ENCODE peak calls at places on chromosome 3, in four cellular contexts. U is hepatocyte, O is left ventricle myocardium inferior, T is progenitor cell of endocrine pancreas. K is an unnamed sample.

GRCh38 chr3:126338796-126339241 is 18.4 kb downstream of the KLF15 start:
- DNase-seq in T (no peak), O (peak; percentile 20), U (no peak), K (no peak)

GRCh38 chr3:78941587-78941986 is 826.2 kb downstream of the ROBO1 start:
- DNase-seq in O (no peak), U (peak; percentile 47), T (no peak), K (peak; percentile 69)

GRCh38 chr3:175951047-175951694 is 1092.0 kb downstream of the NAALADL2 start:
- DNase-seq in U (no peak), O (no peak), T (no peak), K (no peak)

GRCh38 chr3:126056681-126057546 is 27.0 kb downstream of the SLC41A3 start:
- DNase-seq in U (peak; percentile 70), T (no peak), O (peak; percentile 68), K (no peak)

GRCh38 chr3:135499426-135499825 is 466.1 kb upstream of the PPP2R3A start:
- DNase-seq in O (no peak), T (no peak), U (no peak), K (no peak)

GRCh38 chr3:48928679-48929078 is 10.0 kb downstream of the ARIH2 start:
- DNase-seq in T (no peak), U (no peak), O (no peak), K (no peak)

GRCh38 chr3:45064512-45065372 is 38.6 kb downstream of the CLEC3B start:
- DNase-seq in T (no peak), O (no peak), U (no peak), K (peak; percentile 88)

GRCh38 chr3:146605106-146605505 is at the start of gene PLSCR5:
- DNase-seq in O (no peak), T (no peak), U (peak; percentile 13), K (peak; percentile 4)

GRCh38 chr3:95302044-95302443 is 1239.2 kb downstream of the NSUN3 start:
- DNase-seq in T (no peak), O (no peak), U (peak; percentile 51), K (peak; percentile 8)

GRCh38 chr3:149770246-149770645 is 18.0 kb upstream of the COMMD2 start:
- DNase-seq in U (no peak), T (no peak), O (no peak), K (no peak)
- TF ChIP-seq CTCF in U (no peak), T (no peak), O (no peak), K (no peak)

GRCh38 chr3:13670292-13670691 is 121.4 kb downstream of the FBLN2 start:
- DNase-seq in O (no peak), T (no peak), U (no peak), K (no peak)

GRCh38 chr3:13676618-13677017 is 127.7 kb downstream of the FBLN2 start:
- DNase-seq in T (no peak), O (no peak), U (no peak), K (no peak)

GRCh38 chr3:13674538-13675185 is 125.7 kb downstream of the FBLN2 start:
- DNase-seq in O (no peak), T (no peak), U (no peak), K (no peak)

GRCh38 chr3:13671536-13672233 is 122.8 kb downstream of the FBLN2 start:
- DNase-seq in T (no peak), O (no peak), U (no peak), K (no peak)

DNA sequence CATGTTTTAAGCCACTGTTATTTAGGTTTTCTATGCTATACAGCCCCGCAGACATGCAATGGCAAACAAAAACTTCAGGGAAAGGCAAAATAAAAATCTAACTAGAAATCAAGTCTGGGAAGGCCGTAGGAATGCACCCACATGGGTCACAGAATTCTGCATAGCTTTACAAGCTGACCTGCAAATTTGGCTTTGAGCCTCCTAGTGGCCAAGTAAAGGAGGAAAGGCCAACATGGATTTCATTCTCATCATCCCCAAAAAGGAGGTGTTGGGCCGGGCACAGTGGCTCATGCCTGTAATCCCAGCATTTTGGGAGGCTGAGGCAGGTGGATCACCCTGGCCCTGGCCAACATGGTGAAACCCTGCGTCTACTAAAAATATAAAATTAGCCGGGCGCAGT is 124.3 kb downstream of the FBLN2 start:
- DNase-seq in U (no peak), T (no peak), O (no peak), K (no peak)
- TF ChIP-seq CTCF in U (no peak), T (peak; percentile 40), O (no peak), K (peak; percentile 38)

GRCh38 chr3:87309601-87310000 is 33.2 kb upstream of the POU1F1 start:
- DNase-seq in U (no peak), O (no peak), T (no peak), K (no peak)

GRCh38 chr3:87313641-87314040 is 37.3 kb upstream of the POU1F1 start:
- DNase-seq in O (no peak), T (no peak), U (no peak), K (no peak)

GRCh38 chr3:87311309-87311708 is 34.9 kb upstream of the POU1F1 start:
- DNase-seq in O (no peak), U (no peak), T (no peak), K (no peak)

GRCh38 chr3:87305517-87305916 is 29.1 kb upstream of the POU1F1 start:
- DNase-seq in U (no peak), O (no peak), T (no peak), K (no peak)

DNA sequence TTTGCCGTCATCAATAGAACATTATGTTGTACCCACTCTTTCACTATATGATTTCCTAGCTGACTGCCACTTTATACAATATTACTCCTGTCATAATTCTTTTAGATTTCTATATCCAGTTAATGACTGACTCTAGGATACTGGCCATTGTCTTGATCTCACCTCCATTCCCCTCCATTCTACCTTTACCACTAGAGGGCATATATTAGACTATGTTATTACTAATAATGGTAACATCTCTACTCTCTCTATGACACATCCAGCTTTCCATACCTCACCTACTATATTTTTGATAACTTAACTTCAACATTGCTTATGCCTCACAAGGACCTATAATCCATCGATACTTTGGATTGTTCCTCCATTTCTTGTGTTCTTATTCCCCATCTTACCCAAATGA is 31.4 kb upstream of the POU1F1 start:
- DNase-seq in U (no peak), T (no peak), O (no peak), K (no peak)
- TF ChIP-seq CTCF in U (peak; percentile 15), T (no peak), O (no peak), K (peak; percentile 35)

DNA sequence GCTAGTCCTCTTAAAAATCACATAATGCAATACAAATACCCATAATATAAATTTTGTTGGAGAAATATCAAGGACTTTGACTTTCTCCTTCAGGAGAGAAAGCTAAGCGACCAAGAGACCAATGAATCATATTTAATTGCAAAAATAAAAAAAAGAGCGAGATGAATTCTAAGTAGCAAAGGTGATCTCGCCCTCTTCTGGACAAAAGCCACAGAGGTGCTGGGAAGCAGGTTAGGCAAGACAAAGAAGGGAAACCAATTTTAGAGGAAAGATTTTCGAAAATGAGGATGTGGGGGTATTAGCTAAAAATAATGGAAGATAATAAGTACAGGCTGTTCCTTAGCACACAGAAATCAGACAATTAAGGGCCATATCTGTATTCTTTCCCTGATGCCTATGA is 111.4 kb upstream of the PLAAT1 start:
- DNase-seq in U (no peak), T (no peak), O (no peak), K (no peak)
- TF ChIP-seq CTCF in U (peak; percentile 37), T (peak; percentile 40), O (no peak), K (no peak)

DNA sequence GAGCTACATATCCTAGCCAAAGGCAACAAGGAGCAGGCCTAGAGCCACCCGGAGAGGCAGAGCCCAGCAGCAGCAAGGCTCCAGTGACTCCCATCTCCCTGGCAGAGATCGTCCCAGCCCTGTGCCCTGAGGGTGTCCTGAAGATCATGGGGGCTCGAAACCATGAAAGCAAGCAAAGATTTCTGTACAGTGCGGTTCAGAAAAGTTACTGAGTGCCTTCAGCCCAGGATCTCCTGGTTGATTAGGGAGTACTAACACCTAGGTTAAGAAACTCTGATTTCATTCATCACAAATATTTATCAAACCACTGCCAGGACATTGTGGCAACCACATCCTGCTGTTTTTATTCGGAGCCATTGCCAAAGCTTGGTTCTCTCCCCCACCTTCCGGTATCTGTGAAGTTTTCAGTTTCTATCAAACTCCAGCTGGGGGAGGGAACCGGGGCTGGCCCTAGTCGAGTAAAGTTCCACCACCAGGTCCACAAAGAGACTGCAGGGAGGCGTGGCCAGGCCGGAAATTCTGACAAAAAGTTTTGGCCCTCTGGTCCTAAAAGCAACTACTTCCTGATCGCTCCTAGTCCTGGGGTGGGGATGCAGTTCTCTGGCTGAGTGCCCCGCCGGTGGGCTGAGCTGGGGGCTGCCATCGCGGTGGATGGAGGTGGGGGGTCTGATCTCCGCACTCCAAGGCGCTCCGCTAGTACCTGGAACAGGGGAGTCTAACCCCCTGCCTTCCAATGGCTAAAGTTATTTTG is 1.2 kb downstream of the RAB43 start:
- DNase-seq in O (peak; percentile 84), T (peak; percentile 56), U (peak; percentile 93), K (peak; percentile 76)
- TF ChIP-seq CTCF in O (peak; percentile 53), T (peak; percentile 15), U (peak; percentile 19), K (peak; percentile 17)

K was measured in cardiac muscle cell.